ENCODE peak calls at places on chromosomes 2 and 18, in five cellular contexts. Z is adrenal gland, R is mammary epithelial cell, C is pancreas, N is transverse colon. B is an unnamed sample. For H3K4me1, the result is how much of the 10 kb centered on the place peaks cover.

GRCh38 chr2:200305797-200306718 is at the start of gene SPATS2L:
- DNase-seq in Z (peak), R (peak), C (peak), N (peak), B (peak)

GRCh38 chr2:183349046-183349445 is 224.8 kb downstream of the NUP35 start:
- DNase-seq in Z (no peak), R (no peak), C (no peak), N (no peak), B (no peak)

GRCh38 chr2:85259101-85259590 is 68.6 kb downstream of the TGOLN2 start:
- DNase-seq in Z (no peak), R (peak), C (no peak), N (no peak), B (no peak)

GRCh38 chr18:68796936-68797690 is 767 bp upstream of the CCDC102B start:
- DNase-seq in Z (no peak), R (no peak), C (no peak), N (no peak), B (no peak)

GRCh38 chr2:128715360-128715759 is 396.7 kb upstream of the HS6ST1 start:
- DNase-seq in Z (peak), R (no peak), C (no peak), N (no peak), B (no peak)

GRCh38 chr18:23144628-23145027 is 9.3 kb downstream of the CABLES1 start:
- DNase-seq in Z (no peak), R (no peak), C (no peak), N (no peak), B (no peak)

GRCh38 chr2:145049475-145049874 is 529.6 kb upstream of the ZEB2 start:
- DNase-seq in Z (no peak), R (no peak), C (no peak), N (no peak), B (no peak)

GRCh38 chr18:79756143-79756500 is 41.6 kb upstream of the KCNG2 start:
- DNase-seq in Z (no peak), R (no peak), C (no peak), N (no peak), B (no peak)

GRCh38 chr2:58157754-58158153 is 83.4 kb downstream of the FANCL start:
- DNase-seq in Z (no peak), R (no peak), C (no peak), N (no peak), B (no peak)

GRCh38 chr2:43255249-43255960 is 29.0 kb upstream of the ZFP36L2 start:
- DNase-seq in Z (no peak), R (no peak), C (no peak), N (no peak), B (no peak)

GRCh38 chr2:135984199-135985017 is 1.0 kb downstream of the DARS1 start:
- DNase-seq in Z (no peak), R (no peak), C (no peak), N (no peak), B (no peak)

GRCh38 chr2:134334542-134335353 is 80.9 kb downstream of the MGAT5 start:
- DNase-seq in Z (no peak), R (no peak), C (no peak), N (no peak), B (no peak)

GRCh38 chr18:67476585-67476984 is 39.9 kb downstream of the DSEL start:
- DNase-seq in Z (no peak), R (no peak), C (no peak), N (no peak), B (no peak)

GRCh38 chr2:157311706-157312105 is 13.9 kb downstream of the ERMN start:
- DNase-seq in Z (no peak), R (no peak), C (no peak), N (no peak), B (no peak)

GRCh38 chr2:23757686-23758433 is 169.1 kb downstream of the ATAD2B start:
- DNase-seq in Z (no peak), R (peak), C (no peak), N (no peak), B (no peak)

GRCh38 chr2:226788881-226789485 is 10.6 kb downstream of the IRS1 start:
- DNase-seq in Z (no peak), R (no peak), C (no peak), N (no peak), B (no peak)

GRCh38 chr2:234189230-234189629 is 138.7 kb downstream of the SPP2 start:
- DNase-seq in Z (no peak), R (no peak), C (no peak), N (no peak), B (no peak)

GRCh38 chr2:101808006-101808562 is 110.6 kb downstream of the MAP4K4 start:
- DNase-seq in Z (no peak), R (no peak), C (no peak), N (no peak), B (no peak)

GRCh38 chr2:101807242-101807641 is 109.7 kb downstream of the MAP4K4 start:
- DNase-seq in Z (no peak), R (no peak), C (no peak), N (no peak), B (no peak)

GRCh38 chr2:101812226-101812625 is 114.7 kb downstream of the MAP4K4 start:
- DNase-seq in Z (no peak), R (no peak), C (no peak), N (no peak), B (no peak)

GRCh38 chr2:101811226-101812015 is 113.9 kb downstream of the MAP4K4 start:
- DNase-seq in Z (no peak), R (no peak), C (no peak), N (no peak), B (no peak)

GRCh38 chr2:101809656-101810055 is 112.1 kb downstream of the MAP4K4 start:
- DNase-seq in Z (no peak), R (no peak), C (no peak), N (no peak), B (no peak)
- H3K4me1 ChIP-seq in Z (under half), R (under half), C (under half), N (under half), B (under half)

DNA sequence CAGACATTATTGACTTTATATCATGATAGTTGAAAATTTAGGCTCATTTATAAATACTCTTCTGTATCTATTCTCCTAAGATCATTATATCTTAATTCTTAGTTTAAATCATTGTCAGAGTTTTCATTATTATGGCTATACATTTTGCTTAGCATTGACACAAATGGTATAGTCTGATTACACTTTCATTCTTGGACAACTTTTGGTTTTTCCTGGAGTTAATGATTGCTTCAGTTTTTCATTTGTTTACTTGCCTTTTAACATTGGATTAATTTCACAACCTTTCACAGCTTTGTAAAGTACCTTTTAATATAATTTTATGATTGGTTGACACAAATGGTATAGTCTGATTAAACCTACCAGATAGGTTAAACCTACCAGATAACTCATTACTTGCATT is 298.2 kb downstream of the DYSF start:
- DNase-seq in Z (no peak), R (no peak), C (no peak), N (no peak), B (no peak)
- H3K4me1 ChIP-seq in Z (under half), R (under half), C (under half), N (under half), B (under half)

DNA sequence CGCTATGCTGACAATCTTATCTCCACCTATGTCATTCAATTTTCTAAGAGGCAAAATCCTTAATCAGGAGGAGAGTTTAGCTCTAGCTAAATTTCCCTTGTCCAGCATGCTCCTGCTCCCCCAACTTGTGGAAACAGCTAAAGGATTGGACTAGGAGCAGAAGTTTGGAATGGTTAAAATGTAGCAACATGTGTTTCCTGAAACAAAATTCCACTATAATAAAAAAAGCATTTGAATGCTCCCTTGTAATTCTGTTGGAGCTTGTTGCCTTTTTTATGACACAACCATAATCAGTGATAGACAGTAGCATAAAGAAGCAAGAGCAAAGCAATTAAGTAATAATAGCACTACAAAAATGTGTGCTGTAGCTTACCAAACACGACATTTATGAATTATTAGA is 6.9 kb downstream of the ACTR3 start:
- DNase-seq in Z (no peak), R (no peak), C (no peak), N (no peak), B (no peak)
- H3K4me1 ChIP-seq in Z (half or more), R (under half), C (under half), N (half or more), B (half or more)

GRCh38 chr2:97750017-97750416 is 36.6 kb downstream of the ZAP70 start:
- DNase-seq in Z (no peak), R (no peak), C (no peak), N (no peak), B (no peak)

GRCh38 chr2:97747285-97747684 is 33.9 kb downstream of the ZAP70 start:
- DNase-seq in Z (no peak), R (no peak), C (no peak), N (no peak), B (no peak)

GRCh38 chr2:97749611-97750010 is 36.2 kb downstream of the ZAP70 start:
- DNase-seq in Z (no peak), R (no peak), C (no peak), N (no peak), B (no peak)

GRCh38 chr2:97747716-97748115 is 34.3 kb downstream of the ZAP70 start:
- DNase-seq in Z (no peak), R (no peak), C (no peak), N (no peak), B (no peak)

DNA sequence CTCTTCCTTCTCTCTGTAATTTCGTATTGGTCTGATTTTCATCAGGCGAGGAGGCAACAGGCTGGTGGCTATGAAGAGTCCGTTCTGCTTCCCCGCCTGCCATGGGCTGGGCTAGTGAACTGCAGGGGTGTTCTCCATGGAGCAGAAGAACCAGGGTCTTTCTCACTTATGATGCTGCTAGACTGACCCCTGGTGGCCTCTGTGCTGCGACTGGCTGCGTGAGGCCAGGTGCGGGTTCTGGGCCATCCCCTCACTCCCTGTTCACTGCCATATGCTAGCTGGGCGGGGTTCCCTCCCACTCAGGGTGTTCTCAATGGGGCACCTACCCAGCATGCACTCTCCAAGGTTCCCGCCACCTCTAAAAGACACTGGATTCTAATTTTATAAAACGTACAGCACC is 35.0 kb downstream of the ZAP70 start:
- DNase-seq in Z (no peak), R (no peak), C (no peak), N (peak), B (peak)
- H3K4me1 ChIP-seq in Z (under half), R (under half), C (under half), N (under half), B (under half)

GRCh38 chr2:213152065-213152794 is 818 bp upstream of the IKZF2 start:
- DNase-seq in Z (peak), R (peak), C (peak), N (peak), B (peak)
- H3K4me1 ChIP-seq in Z (under half), R (under half), C (under half), N (under half), B (under half)

GRCh38 chr2:98460573-98461560 is 16.2 kb downstream of the INPP4A start:
- DNase-seq in Z (peak), R (no peak), C (no peak), N (peak), B (peak)

GRCh38 chr2:98457045-98457696 is 12.5 kb downstream of the INPP4A start:
- DNase-seq in Z (no peak), R (peak), C (no peak), N (no peak), B (no peak)

GRCh38 chr2:98459776-98460175 is 15.1 kb downstream of the INPP4A start:
- DNase-seq in Z (peak), R (peak), C (no peak), N (no peak), B (no peak)

GRCh38 chr2:98458667-98459380 is 14.2 kb downstream of the INPP4A start:
- DNase-seq in Z (no peak), R (no peak), C (no peak), N (no peak), B (no peak)

DNA sequence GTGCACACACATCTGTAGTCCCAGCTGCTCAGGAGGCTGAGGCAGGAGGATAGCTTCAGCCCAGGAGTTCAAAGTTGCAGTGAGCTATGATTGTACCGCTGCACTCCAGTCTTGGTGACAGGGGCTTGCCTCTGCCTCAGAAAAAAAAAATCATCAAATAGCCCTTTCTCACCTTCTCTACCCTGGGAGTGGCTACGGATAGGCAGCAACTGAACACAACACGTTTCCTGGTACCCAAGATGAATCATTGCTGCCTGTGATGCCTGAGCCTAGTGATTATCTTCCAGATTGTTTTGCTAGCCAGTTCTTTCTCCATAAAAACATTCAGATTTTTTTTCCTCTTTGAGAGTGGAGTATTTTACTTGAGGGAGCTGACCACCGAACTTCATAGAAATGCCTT is 13.5 kb downstream of the INPP4A start:
- DNase-seq in Z (no peak), R (peak), C (no peak), N (no peak), B (no peak)
- H3K4me1 ChIP-seq in Z (under half), R (under half), C (under half), N (under half), B (under half)

GRCh38 chr2:68559692-68560091 is 83.7 kb upstream of the PROKR1 start:
- DNase-seq in Z (no peak), R (no peak), C (no peak), N (no peak), B (no peak)
- H3K4me1 ChIP-seq in Z (under half), R (under half), C (under half), N (under half), B (under half)

DNA sequence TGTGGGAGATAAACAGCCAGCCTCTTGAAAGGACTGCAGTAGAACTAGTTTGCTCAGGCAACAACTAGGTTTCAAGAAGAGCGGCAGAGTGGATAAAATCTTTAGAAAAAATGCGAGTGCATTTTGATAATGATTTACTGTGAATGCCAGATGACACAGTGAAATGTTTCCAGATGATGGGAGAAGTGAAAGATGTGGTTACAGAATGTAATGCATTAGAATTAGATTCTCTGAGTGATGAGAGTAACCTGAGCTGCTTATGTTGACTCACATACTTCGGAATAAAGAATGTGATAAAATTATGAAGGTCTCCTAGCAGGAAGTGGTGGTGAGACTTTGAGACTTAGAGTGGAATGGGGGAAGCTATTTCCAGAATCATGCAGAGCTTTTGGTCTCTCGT is 184.3 kb downstream of the GULP1 start:
- DNase-seq in Z (no peak), R (peak), C (no peak), N (no peak), B (no peak)
- H3K4me1 ChIP-seq in Z (under half), R (under half), C (under half), N (under half), B (under half)

B was measured in mucosa of descending colon.